ENCODE peak calls at places on chromosomes 4 and X, in four cellular contexts. V is K562, G is suprapubic skin, R is stomach. U is an unnamed sample.
A peak's percentile ranks its signal among the peaks of the same experiment; 100 is the strongest.

GRCh38 chrX:13307041-13307440 is 12.8 kb downstream of the ATXN3L start:
- DNase-seq in R (no peak), V (no peak), G (no peak), U (no peak)

GRCh38 chr4:108255203-108255747 is 86.5 kb upstream of the LEF1 start:
- DNase-seq in G (no peak), R (no peak), V (no peak), U (no peak)

GRCh38 chr4:67746797-67747495 is 7.2 kb downstream of the GNRHR start:
- DNase-seq in G (no peak), R (no peak), V (peak; percentile 46), U (no peak)

GRCh38 chr4:1178300-1179088 is 6.1 kb upstream of the SPON2 start:
- DNase-seq in G (no peak), R (no peak), V (no peak), U (no peak)

GRCh38 chr4:178462710-178463109 is 1020.5 kb upstream of the AGA start:
- DNase-seq in V (no peak), R (no peak), G (no peak), U (no peak)

GRCh38 chr4:3483471-3483921 is 20.4 kb downstream of the DOK7 start:
- DNase-seq in G (no peak), V (no peak), R (no peak), U (no peak)

GRCh38 chr4:153486281-153487151 is 20.4 kb downstream of the TMEM131L start:
- DNase-seq in V (no peak), R (peak; percentile 38), G (no peak), U (no peak)

GRCh38 chr4:1604706-1605205 is 79.4 kb downstream of the FAM53A start:
- DNase-seq in G (peak; percentile 54), R (peak; percentile 58), V (no peak), U (no peak)

GRCh38 chr4:17068396-17068795 is 170.0 kb upstream of the LDB2 start:
- DNase-seq in G (no peak), R (no peak), V (no peak), U (no peak)

GRCh38 chrX:153333271-153333670 is 682 bp upstream of the ZNF275 start:
- DNase-seq in V (no peak), G (no peak), R (no peak), U (no peak)

GRCh38 chr4:14749910-14750309 is 252.4 kb upstream of the CPEB2 start:
- DNase-seq in R (peak; percentile 60), V (peak; percentile 8), G (no peak), U (no peak)

GRCh38 chr4:186979966-186980745 is 256.5 kb upstream of the FAT1 start:
- DNase-seq in G (no peak), R (no peak), V (no peak), U (no peak)

GRCh38 chr4:8592366-8593267 is at the start of gene CPZ:
- DNase-seq in G (no peak), V (peak; percentile 34), R (no peak), U (no peak)

GRCh38 chrX:15751160-15751819 is 13.2 kb downstream of the CA5B start:
- DNase-seq in R (no peak), V (no peak), G (no peak), U (no peak)

GRCh38 chr4:99762728-99763127 is 53.9 kb upstream of the DAPP1 start:
- DNase-seq in V (no peak), R (no peak), G (no peak), U (no peak)

GRCh38 chr4:4923208-4923607 is 63.7 kb downstream of the MSX1 start:
- DNase-seq in V (no peak), R (no peak), G (no peak), U (no peak)
- H3K9me3 ChIP-seq in V (no peaks in the 10 kb centered on the region), R (no peaks in the 10 kb centered on the region), G (no peaks in the 10 kb centered on the region), U (no peaks in the 10 kb centered on the region)

DNA sequence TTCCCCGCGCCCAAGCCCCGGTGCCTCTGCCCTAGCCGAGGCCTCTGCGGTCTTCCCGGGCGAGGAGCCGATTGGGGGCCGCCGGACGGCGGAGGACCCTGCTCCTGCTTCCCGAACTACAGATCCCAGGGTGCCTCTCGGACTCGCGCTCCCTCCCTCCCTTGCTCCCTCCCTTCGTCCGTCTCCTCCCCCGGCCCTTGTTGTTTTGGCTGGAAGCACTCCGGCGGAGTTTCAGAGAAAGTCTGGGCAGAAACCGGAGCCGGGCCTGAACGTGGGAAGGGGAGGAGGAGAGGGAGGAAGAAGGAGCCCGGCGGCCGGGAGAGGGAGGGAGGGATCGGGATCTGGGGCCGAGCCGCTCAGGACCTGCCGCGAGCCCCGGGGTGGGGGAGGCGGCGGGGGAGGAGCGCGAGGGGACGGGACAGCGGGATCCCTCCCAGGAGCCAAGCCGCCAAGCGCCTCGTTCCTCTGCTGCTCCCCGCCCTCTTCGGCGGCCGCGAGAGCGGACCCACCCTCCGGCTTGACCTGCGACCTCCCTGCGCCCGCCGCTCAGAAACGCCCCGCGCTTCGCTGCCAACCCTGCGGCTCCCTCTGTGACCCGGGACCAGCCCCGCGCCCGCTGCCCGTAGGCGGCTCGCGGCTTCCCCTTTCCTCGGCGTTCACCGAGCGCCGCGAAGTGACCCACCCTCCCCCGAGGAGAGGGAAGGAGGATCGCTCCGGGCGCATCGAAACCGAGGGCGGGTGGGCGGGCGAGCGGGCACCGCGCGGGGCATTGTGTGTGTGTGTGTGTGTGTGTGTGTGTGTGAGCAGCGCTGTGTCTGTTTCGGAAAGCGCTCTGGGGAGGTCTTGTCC is 473 bp upstream of the GAB1 start:
- DNase-seq in V (peak; percentile 86), G (peak; percentile 89), R (peak; percentile 87), U (peak; percentile 17)
- TF ChIP-seq POLR2A in V (peak; percentile 67), G (no peak), R (no peak), U (peak; percentile 62)

DNA sequence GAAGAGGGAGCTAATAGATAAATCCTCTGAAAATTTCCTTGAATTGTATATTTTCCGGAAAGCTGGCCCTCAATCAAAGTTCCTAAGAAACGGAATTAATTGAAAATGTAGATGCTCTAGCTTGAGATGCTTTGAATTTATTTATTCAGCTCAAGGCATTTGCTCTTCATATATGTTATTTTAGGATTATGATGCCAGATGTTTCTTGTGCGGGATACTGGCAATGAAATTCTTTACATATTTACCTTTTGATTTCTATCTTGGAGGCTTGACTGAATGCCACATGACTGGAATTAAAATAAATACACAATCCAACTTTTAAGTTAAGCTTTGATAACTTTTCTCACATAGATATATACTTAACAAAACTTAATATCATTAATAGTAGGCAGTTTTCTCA is 991.3 kb downstream of the ADGRL3 start:
- DNase-seq in G (no peak), R (no peak), V (no peak), U (no peak)
- TF ChIP-seq CTCF in G (no peak), R (no peak), V (no peak), U (no peak)

DNA sequence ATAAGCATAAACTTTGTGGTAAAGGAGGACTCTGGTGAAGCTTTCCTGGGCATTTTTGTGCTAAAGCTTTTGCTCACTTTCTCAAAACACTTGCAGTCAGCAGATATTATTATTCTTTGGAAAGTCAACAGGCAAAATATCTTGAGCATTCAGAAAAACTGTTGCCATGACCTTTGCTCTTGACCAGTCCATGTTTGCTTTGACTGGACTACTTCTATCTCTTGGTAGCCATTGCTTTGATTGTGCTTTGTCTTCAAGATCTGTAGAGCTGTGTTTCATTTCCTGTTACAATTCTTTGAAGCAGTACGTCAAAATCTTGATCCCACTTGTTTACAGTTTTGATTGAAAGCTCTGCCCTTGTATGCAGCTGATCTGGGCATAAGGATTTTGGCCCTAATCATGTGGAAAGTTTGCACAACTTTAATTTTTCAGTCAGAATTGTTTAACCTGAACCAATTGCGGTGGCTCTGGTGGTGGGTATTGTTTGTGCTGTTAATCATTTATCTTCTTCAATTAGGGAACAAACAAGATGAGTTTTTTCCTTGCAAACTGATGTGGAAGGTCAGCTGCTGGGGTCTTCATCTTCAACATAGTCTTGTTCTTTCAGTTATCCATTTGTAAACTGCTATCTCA is 121.5 kb upstream of the NUDT6 start:
- DNase-seq in R (no peak), V (no peak), G (no peak), U (no peak)
- H3K9me3 ChIP-seq in R (no peaks in the 10 kb centered on the region), V (peaks cover 2% of the 10 kb centered on the region), G (peaks cover 33% of the 10 kb centered on the region), U (no peaks in the 10 kb centered on the region)